ENCODE peak calls at places on chromosomes 5 and 9, in nine cellular contexts. L is heart right ventricle; I is tibial nerve; Y is left ventricle myocardium inferior; F is neural progenitor cell; H is cardiac muscle cell; K is CD8-positive, alpha-beta memory T cell; G is uterus; X is ascending aorta. A is an unnamed sample.

GRCh38 chr5:16673241-16673998 is 56.6 kb upstream of the RETREG1 start:
- DNase-seq in L (no peak), I (no peak), Y (no peak), F (no peak), H (no peak), K (no peak), G (no peak), X (no peak), A (peak; percentile 49)

GRCh38 chr5:132143148-132143547 is 69.6 kb downstream of the CSF2 start:
- DNase-seq in L (no peak), I (no peak), Y (no peak), F (no peak), H (no peak), K (no peak), G (no peak), X (no peak), A (no peak)

GRCh38 chr5:55037046-55037771 is 13.2 kb downstream of the GZMK start:
- DNase-seq in L (no peak), I (no peak), Y (no peak), F (peak; percentile 43), H (peak; percentile 18), K (peak; percentile 34), G (no peak), X (no peak), A (no peak)

GRCh38 chr5:81819556-81820314 is 68.8 kb upstream of the SSBP2 start:
- DNase-seq in L (no peak), I (no peak), Y (no peak), F (no peak), H (no peak), K (no peak), G (no peak), X (no peak), A (no peak)

GRCh38 chr5:133985540-133986180 is 17.2 kb upstream of the C5orf15 start:
- DNase-seq in L (no peak), I (no peak), Y (no peak), F (no peak), H (no peak), K (no peak), G (no peak), X (no peak), A (no peak)

GRCh38 chr5:1808466-1808865 is 7.3 kb downstream of the NDUFS6 start:
- DNase-seq in L (no peak), I (no peak), Y (no peak), F (no peak), H (no peak), K (no peak), G (no peak), X (no peak), A (no peak)

GRCh38 chr5:120436996-120437395 is 27.1 kb upstream of the PRR16 start:
- DNase-seq in L (no peak), I (no peak), Y (no peak), F (no peak), H (no peak), K (no peak), G (no peak), X (no peak), A (no peak)

GRCh38 chr9:95030920-95031662 is 286.4 kb downstream of the FANCC start:
- DNase-seq in L (no peak), I (no peak), Y (no peak), F (no peak), H (no peak), K (no peak), G (no peak), X (no peak), A (no peak)

GRCh38 chr5:87327998-87328397 is 60.3 kb downstream of the RASA1 start:
- DNase-seq in L (no peak), I (no peak), Y (no peak), F (no peak), H (no peak), K (no peak), G (no peak), X (no peak), A (no peak)

GRCh38 chr9:126162611-126163381 is 163.8 kb upstream of the MVB12B start:
- DNase-seq in L (no peak), I (no peak), Y (no peak), F (no peak), H (no peak), K (no peak), G (no peak), X (no peak), A (no peak)

GRCh38 chr5:44318883-44319282 is 70.3 kb downstream of the FGF10 start:
- DNase-seq in L (no peak), I (no peak), Y (no peak), F (no peak), H (no peak), K (no peak), G (no peak), X (no peak), A (no peak)

GRCh38 chr5:5650242-5650641 is 227.8 kb downstream of the ICE1 start:
- DNase-seq in L (no peak), I (no peak), Y (no peak), F (no peak), H (no peak), K (no peak), G (no peak), X (no peak), A (no peak)

GRCh38 chr5:5652181-5652580 is 229.7 kb downstream of the ICE1 start:
- DNase-seq in L (no peak), I (no peak), Y (no peak), F (no peak), H (no peak), K (no peak), G (no peak), X (no peak), A (no peak)

GRCh38 chr5:5648694-5649093 is 226.2 kb downstream of the ICE1 start:
- DNase-seq in L (no peak), I (no peak), Y (no peak), F (no peak), H (peak; percentile 83), K (no peak), G (no peak), X (no peak), A (no peak)

GRCh38 chr5:5649641-5650040 is 227.2 kb downstream of the ICE1 start:
- DNase-seq in L (no peak), I (no peak), Y (no peak), F (peak; percentile 11), H (peak; percentile 37), K (no peak), G (no peak), X (no peak), A (no peak)

DNA sequence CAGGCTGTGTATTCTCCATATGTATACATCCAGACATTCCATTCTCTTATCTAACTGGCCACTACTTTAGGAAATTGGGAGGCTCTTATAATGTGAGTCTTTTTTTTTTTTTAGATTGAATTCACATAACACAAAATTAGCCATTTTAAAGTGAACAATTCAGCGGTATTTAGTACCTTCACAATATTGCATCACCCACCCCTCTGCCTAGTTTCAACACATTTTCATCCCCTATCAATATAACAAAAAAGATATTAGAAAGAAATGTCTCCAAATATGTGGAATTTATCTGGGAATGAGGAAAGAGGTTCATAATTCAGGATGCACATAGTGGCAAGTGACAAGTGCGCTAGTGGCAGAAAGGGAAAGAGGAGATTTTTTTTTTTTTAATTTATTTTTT is 228.5 kb downstream of the ICE1 start:
- DNase-seq in L (no peak), I (no peak), Y (no peak), F (no peak), H (no peak), K (no peak), G (no peak), X (no peak), A (no peak)
- H3K27me3 ChIP-seq in L (no peaks in the 10 kb centered on the region), I (no peaks in the 10 kb centered on the region), Y (no peaks in the 10 kb centered on the region), F (no peaks in the 10 kb centered on the region), H (no peaks in the 10 kb centered on the region), K (no peaks in the 10 kb centered on the region), G (no peaks in the 10 kb centered on the region), X (no peaks in the 10 kb centered on the region), A (no peaks in the 10 kb centered on the region)

DNA sequence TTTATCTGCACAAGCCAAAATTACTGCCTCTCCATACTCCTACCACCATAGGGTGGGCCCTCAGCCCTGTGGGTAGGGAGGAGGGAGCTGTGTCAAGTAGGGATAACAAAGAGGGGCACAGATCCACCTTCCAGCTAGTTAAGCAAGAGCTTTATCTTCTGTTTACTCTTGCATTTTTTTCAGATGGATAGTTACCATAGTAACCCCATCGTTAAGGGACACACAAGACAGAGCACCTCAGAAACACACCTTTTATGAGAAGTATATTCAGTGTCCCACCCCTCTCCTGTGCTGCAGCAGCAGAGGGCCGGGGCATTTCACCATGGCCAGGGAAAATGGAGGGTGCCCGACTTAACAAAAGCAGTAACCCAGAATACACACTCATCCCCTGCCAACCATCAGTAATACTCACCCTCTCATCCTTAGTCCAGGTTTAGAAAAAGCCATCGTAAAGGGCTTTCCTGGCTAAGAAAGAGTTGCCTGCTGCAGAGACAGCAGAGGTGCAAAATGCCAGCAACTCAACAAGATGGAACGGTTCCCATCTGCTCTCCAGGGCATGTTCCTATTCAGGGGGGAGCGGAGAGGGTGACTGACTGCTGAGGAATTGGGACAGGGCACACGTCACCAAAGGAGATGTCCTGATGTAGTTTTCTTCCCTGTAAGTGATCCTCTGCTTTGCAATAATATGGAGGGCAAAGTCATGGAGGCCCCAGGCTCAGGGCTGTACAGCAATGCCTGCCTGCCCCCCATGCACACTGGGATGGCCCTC is 25.1 kb downstream of the MACROH2A1 start:
- DNase-seq in L (no peak), I (no peak), Y (no peak), F (no peak), H (no peak), K (no peak), G (no peak), X (no peak), A (no peak)
- H3K36me3 ChIP-seq in L (no peaks in the 10 kb centered on the region), I (peaks cover 5% of the 10 kb centered on the region), Y (peaks cover 46% of the 10 kb centered on the region), F (no peaks in the 10 kb centered on the region), H (peaks cover 6% of the 10 kb centered on the region), K (peaks cover 40% of the 10 kb centered on the region), G (no peaks in the 10 kb centered on the region), X (peaks cover 35% of the 10 kb centered on the region), A (peaks cover 84% of the 10 kb centered on the region)

GRCh38 chr9:82890865-82891264 is 172.1 kb downstream of the RASEF start:
- DNase-seq in L (no peak), I (no peak), Y (no peak), F (no peak), H (no peak), K (no peak), G (no peak), X (no peak), A (no peak)
- H3K4me3 ChIP-seq in L (no peak overlapping the region), I (no peak overlapping the region), Y (no peak overlapping the region), F (no peak overlapping the region), H (no peak overlapping the region), K (no peak overlapping the region), G (no peak overlapping the region), X (no peak overlapping the region), A (no peak overlapping the region)

DNA sequence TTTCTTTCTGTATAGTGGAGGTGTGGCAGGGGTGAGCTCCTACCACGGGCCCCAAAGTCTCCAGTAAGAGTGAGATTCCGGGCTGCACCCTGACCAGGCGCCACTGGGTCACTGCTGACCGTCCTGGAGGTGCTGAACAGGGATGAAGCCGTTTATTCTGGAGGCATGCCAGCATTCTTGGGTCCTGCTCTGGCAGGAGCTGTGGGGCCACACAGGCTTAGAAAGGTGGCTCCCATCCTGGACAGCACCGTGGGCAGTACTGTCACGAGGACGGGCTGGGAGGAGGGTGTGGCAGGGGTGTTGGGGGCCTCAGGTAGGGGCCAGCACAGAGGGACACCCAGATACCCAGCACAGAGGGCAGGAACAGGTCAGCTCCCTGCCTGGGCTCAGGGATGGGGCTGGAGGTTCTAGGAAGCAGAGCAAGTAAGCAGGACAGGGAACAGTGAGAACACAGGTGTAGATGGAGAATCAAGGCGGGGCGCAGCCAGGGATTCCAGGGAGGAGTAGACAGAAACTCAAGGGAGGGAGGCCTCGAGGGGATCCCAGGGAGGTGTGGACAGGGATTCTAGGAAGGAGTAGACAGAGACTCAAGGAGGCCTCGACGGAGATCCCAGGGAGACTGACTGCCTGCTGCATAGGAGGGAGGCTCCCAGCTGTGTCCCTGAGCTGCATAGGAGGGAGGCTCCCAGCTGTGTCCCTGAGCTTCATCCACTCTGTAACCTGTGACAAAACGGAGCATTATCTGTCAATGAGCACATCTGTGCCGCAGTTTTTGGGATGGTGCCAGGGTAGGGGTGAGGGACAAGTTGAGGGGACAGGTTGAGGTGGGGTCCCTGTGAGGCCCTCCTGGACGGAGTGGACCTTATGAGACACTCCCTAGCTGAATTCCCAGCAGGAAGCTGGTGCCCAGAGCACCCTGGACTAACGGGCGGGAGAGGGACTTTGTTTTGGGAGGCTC is 1.1 kb upstream of the PLEKHG4B start:
- DNase-seq in L (no peak), I (no peak), Y (no peak), F (no peak), H (peak; percentile 71), K (no peak), G (no peak), X (no peak), A (no peak)
- H3K27me3 ChIP-seq in L (peaks cover 74% of the 10 kb centered on the region), I (peaks cover 42% of the 10 kb centered on the region), Y (peaks cover 82% of the 10 kb centered on the region), F (no peaks in the 10 kb centered on the region), H (no peaks in the 10 kb centered on the region), K (peaks cover 27% of the 10 kb centered on the region), G (peaks cover 5% of the 10 kb centered on the region), X (no peaks in the 10 kb centered on the region), A (peaks cover 69% of the 10 kb centered on the region)

A was measured in BE2C.